ENCODE peak calls at places on chromosomes 1 and 21, in four cellular contexts. M is GM12865, D is HFFc6, L is spleen. Y is an unnamed sample.

GRCh38 chr21:42242611-42243010 is 23.7 kb downstream of the ABCG1 start:
- DNase-seq in M (peak; percentile 20), D (no peak), L (no peak), Y (no peak)

GRCh38 chr1:198902616-198903140 is 263.8 kb downstream of the PTPRC start:
- DNase-seq in M (no peak), D (no peak), L (no peak), Y (no peak)

GRCh38 chr1:87104140-87104539 is 189.7 kb downstream of the HS2ST1 start:
- DNase-seq in M (no peak), D (no peak), L (no peak), Y (no peak)

GRCh38 chr1:34829250-34829649 is 30.3 kb downstream of the SMIM12 start:
- DNase-seq in M (no peak), D (no peak), L (no peak), Y (no peak)

GRCh38 chr1:20233394-20233793 is 47.1 kb upstream of the PLA2G2C start:
- DNase-seq in M (peak; percentile 40), D (peak; percentile 2), L (no peak), Y (no peak)

GRCh38 chr1:65423884-65424655 is 3.6 kb downstream of the LEPR start:
- DNase-seq in M (peak; percentile 56), D (peak; percentile 84), L (no peak), Y (no peak)

GRCh38 chr1:33640114-33640660 is 167.7 kb downstream of the ZSCAN20 start:
- DNase-seq in M (no peak), D (no peak), L (no peak), Y (no peak)

GRCh38 chr21:37849703-37850102 is 66.6 kb downstream of the KCNJ6 start:
- DNase-seq in M (no peak), D (peak; percentile 75), L (no peak), Y (no peak)

GRCh38 chr1:154760469-154760933 is 109.6 kb downstream of the KCNN3 start:
- DNase-seq in M (peak; percentile 65), D (no peak), L (peak; percentile 95), Y (no peak)

GRCh38 chr1:238951809-238952208 is 434.6 kb upstream of the CHRM3 start:
- DNase-seq in M (no peak), D (peak; percentile 40), L (no peak), Y (no peak)

GRCh38 chr1:4276238-4276637 is 376.2 kb upstream of the C1orf174 start:
- DNase-seq in M (no peak), D (no peak), L (no peak), Y (no peak)

GRCh38 chr1:155005076-155005971 is 2.7 kb downstream of the ZBTB7B start:
- DNase-seq in M (peak; percentile 41), D (no peak), L (peak; percentile 88), Y (no peak)

GRCh38 chr21:35208810-35209517 is 159.9 kb upstream of the RUNX1 start:
- DNase-seq in M (no peak), D (no peak), L (no peak), Y (no peak)

GRCh38 chr1:3192359-3192758 is 123.4 kb downstream of the PRDM16 start:
- DNase-seq in M (no peak), D (no peak), L (no peak), Y (no peak)

GRCh38 chr21:27423906-27424595 is 457.2 kb upstream of the ADAMTS5 start:
- DNase-seq in M (no peak), D (peak; percentile 29), L (no peak), Y (no peak)

GRCh38 chr1:24047101-24047459 is 64.9 kb downstream of the MYOM3 start:
- DNase-seq in M (no peak), D (peak; percentile 47), L (peak; percentile 12), Y (no peak)

GRCh38 chr1:227891223-227891954 is 56.3 kb downstream of the WNT9A start:
- DNase-seq in M (no peak), D (no peak), L (peak; percentile 72), Y (peak; percentile 58)

GRCh38 chr1:240691521-240692338 is 79.8 kb upstream of the GREM2 start:
- DNase-seq in M (peak; percentile 3), D (peak; percentile 70), L (no peak), Y (no peak)

GRCh38 chr21:32143222-32143939 is 135.5 kb downstream of the MIS18A start:
- DNase-seq in M (peak; percentile 31), D (no peak), L (no peak), Y (no peak)

GRCh38 chr1:59549903-59550302 is 253.0 kb downstream of the FGGY start:
- DNase-seq in M (no peak), D (peak; percentile 31), L (no peak), Y (no peak)

GRCh38 chr1:82934069-82934468 is 1064.9 kb downstream of the TTLL7 start:
- DNase-seq in M (no peak), D (no peak), L (no peak), Y (no peak)

GRCh38 chr1:119968068-119968492 is 71.8 kb upstream of the ADAM30 start:
- DNase-seq in M (peak; percentile 77), D (peak; percentile 48), L (peak; percentile 87), Y (no peak)

GRCh38 chr1:90359994-90360393 is 357.1 kb downstream of the BARHL2 start:
- DNase-seq in M (no peak), D (no peak), L (no peak), Y (no peak)

GRCh38 chr1:153312569-153313186 is at the start of gene PGLYRP3:
- DNase-seq in M (no peak), D (no peak), L (no peak), Y (no peak)

DNA sequence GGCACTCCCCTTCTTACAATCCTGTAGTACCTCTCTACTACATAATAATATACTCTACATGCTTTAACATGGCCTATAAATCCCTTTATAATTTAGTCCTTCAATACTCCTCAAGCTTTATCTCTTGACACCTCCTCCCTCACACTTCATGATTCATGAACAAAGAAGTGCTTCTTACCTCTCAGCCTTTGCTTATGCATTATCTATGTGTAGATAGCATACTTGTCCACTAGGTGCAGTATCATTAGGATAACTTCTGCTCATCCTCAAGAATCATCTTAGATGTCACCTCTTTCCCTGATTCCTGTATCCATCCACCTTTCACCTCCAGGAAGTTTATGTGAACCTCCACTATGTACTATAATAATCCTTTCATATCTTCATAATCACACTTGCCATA is 74.4 kb downstream of the COL24A1 start:
- DNase-seq in M (no peak), D (no peak), L (no peak), Y (no peak)
- TF ChIP-seq CTCF in M (no peak), D (peak; percentile 66), L (no peak), Y (peak; percentile 48)

GRCh38 chr1:41380195-41380594 is 19.0 kb downstream of the FOXO6 start:
- DNase-seq in M (no peak), D (no peak), L (no peak), Y (no peak)
- TF ChIP-seq CTCF in M (no peak), D (no peak), L (no peak), Y (no peak)

GRCh38 chr1:39130297-39130696 is 74.2 kb upstream of the MACF1 start:
- DNase-seq in M (no peak), D (peak; percentile 74), L (no peak), Y (no peak)

GRCh38 chr1:39133340-39133684 is 71.2 kb upstream of the MACF1 start:
- DNase-seq in M (no peak), D (no peak), L (no peak), Y (no peak)

GRCh38 chr1:39134768-39135333 is 69.6 kb upstream of the MACF1 start:
- DNase-seq in M (no peak), D (no peak), L (no peak), Y (no peak)

GRCh38 chr1:39131940-39132339 is 72.6 kb upstream of the MACF1 start:
- DNase-seq in M (no peak), D (no peak), L (no peak), Y (no peak)

GRCh38 chr1:39132505-39133339 is 71.8 kb upstream of the MACF1 start:
- DNase-seq in M (no peak), D (peak; percentile 14), L (peak; percentile 88), Y (no peak)
- TF ChIP-seq CTCF in M (no peak), D (peak; percentile 25), L (no peak), Y (peak; percentile 70)

DNA sequence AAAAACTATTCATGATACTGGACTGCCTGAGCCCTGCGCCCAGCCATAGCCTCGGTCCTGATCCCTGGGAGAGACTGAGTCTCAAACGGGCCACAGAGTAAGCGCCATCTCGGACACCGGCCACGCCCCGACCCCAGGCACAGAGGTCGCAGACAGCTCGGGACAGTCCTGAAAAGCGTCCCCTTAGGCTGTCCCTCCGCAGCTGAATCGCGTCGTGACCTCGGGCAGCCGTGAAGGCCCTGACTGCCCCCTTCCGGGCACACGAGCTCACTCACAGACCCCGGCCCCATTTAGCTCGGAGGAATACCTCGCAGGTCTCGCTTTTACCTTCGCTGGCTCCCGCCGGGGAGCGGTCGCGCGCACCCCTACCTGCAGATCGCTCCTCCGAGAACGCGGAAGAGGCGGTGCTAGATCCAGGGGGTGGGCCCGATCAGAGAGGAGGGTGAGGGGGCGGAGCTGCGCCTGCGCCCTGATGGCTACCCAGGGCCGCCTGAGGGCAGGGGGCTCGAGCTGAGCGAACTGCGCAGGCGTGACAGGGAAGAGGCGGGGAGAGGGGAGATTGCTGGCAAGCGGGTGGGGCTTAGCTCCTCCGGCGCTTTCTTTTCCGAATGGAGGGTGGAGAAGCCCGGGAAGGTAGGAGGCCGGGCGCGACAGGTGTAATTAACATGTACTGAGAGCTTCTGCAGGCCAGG is at the start of gene MKNK1:
- DNase-seq in M (peak; percentile 97), D (peak; percentile 83), L (peak; percentile 99), Y (peak; percentile 99)
- TF ChIP-seq CTCF in M (peak; percentile 4), D (peak; percentile 57), L (no peak), Y (peak; percentile 70)

GRCh38 chr1:182357177-182357576 is 34.4 kb downstream of the GLUL start:
- DNase-seq in M (no peak), D (no peak), L (no peak), Y (no peak)
- TF ChIP-seq CTCF in M (no peak), D (no peak), L (no peak), Y (no peak)

GRCh38 chr1:204338997-204339396 is 20.7 kb downstream of the PLEKHA6 start:
- DNase-seq in M (no peak), D (no peak), L (no peak), Y (no peak)
- TF ChIP-seq CTCF in M (no peak), D (no peak), L (no peak), Y (no peak)

GRCh38 chr1:73998348-73998959 is 199.5 kb downstream of the LRRIQ3 start:
- DNase-seq in M (peak; percentile 50), D (peak; percentile 5), L (no peak), Y (no peak)
- TF ChIP-seq CTCF in M (peak; percentile 25), D (peak; percentile 77), L (no peak), Y (peak; percentile 82)

DNA sequence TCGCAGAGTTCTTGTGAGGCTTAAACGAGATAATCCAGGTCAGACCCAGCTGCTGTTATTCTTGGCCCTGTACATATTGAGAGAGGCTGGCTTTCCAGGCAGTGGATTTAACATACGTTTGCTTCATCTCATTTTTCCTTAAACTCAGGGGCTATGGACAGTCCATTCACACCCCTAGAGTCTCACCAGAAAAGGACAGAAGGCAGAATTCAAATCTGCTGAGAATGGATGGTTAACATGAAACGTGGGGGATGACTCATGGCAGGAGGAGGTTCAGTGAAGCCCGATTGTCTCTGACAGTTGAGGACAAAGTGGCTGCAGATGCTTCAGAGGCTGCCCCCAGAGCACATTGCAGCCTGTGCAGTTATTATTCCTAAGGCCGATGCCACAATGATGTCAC is 39.4 kb downstream of the TGFB2 start:
- DNase-seq in M (no peak), D (peak; percentile 35), L (no peak), Y (no peak)
- TF ChIP-seq CTCF in M (no peak), D (no peak), L (no peak), Y (peak; percentile 26)